ENCODE peak calls at places on chromosomes 4 and X, in four cellular contexts. Y is SK-N-SH, P is HepG2, E is sigmoid colon. D is an unnamed sample.

GRCh38 chr4:95268819-95269565 is 279.8 kb downstream of the UNC5C start:
- DNase-seq in E (no peak), P (no peak), Y (no peak), D (no peak)

GRCh38 chr4:95304898-95305297 is 243.9 kb downstream of the UNC5C start:
- DNase-seq in P (no peak), Y (no peak), E (no peak), D (no peak)

GRCh38 chr4:58749206-58749605 is 1639.0 kb upstream of the IGFBP7 start:
- DNase-seq in Y (no peak), P (peak; percentile 2), E (no peak), D (no peak)

GRCh38 chr4:10040049-10040892 is 19.0 kb upstream of the SLC2A9 start:
- DNase-seq in Y (no peak), P (no peak), E (no peak), D (no peak)

GRCh38 chr4:92387459-92388069 is 83.8 kb downstream of the GRID2 start:
- DNase-seq in E (no peak), P (peak; percentile 30), Y (peak; percentile 17), D (no peak)

GRCh38 chr4:103021120-103021519 is 1.6 kb upstream of the SLC9B1 start:
- DNase-seq in P (no peak), E (no peak), Y (no peak), D (no peak)

GRCh38 chrX:102085706-102086105 is 39.8 kb upstream of the TCEAL2 start:
- DNase-seq in E (no peak), Y (no peak), P (no peak), D (no peak)

GRCh38 chr4:150126201-150126879 is 48.1 kb downstream of the DCLK2 start:
- DNase-seq in Y (no peak), E (no peak), P (no peak), D (no peak)

GRCh38 chr4:4655011-4655410 is 113.2 kb upstream of the STX18 start:
- DNase-seq in Y (no peak), E (no peak), P (no peak), D (no peak)

GRCh38 chr4:148166132-148166531 is 276.1 kb downstream of the NR3C2 start:
- DNase-seq in Y (no peak), E (no peak), P (no peak), D (no peak)

GRCh38 chr4:84529169-84529751 is 30.2 kb upstream of the NKX6-1 start:
- DNase-seq in E (no peak), P (peak; percentile 16), Y (peak; percentile 11), D (no peak)

GRCh38 chr4:122764808-122765189 is 32.3 kb downstream of the BBS12 start:
- DNase-seq in P (no peak), Y (no peak), E (no peak), D (no peak)

GRCh38 chr4:81351653-81352455 is 119.9 kb downstream of the RASGEF1B start:
- DNase-seq in P (peak; percentile 42), E (peak; percentile 77), Y (peak; percentile 20), D (peak; percentile 80)

GRCh38 chrX:112868586-112868985 is 28.0 kb upstream of the AMOT start:
- DNase-seq in P (no peak), E (no peak), Y (no peak), D (no peak)

GRCh38 chr4:14110407-14110806 is 482.9 kb upstream of the BOD1L1 start:
- DNase-seq in P (no peak), Y (no peak), E (no peak), D (no peak)

GRCh38 chr4:24884925-24885324 is 27.9 kb downstream of the CCDC149 start:
- DNase-seq in E (no peak), Y (no peak), P (no peak), D (no peak)

GRCh38 chrX:119870626-119871131 is 854 bp downstream of the RNF113A start:
- DNase-seq in P (peak; percentile 11), Y (peak; percentile 26), E (peak; percentile 52), D (no peak)

GRCh38 chr4:51850294-51850693 is 7.3 kb downstream of the DCUN1D4 start:
- DNase-seq in E (no peak), P (no peak), Y (no peak), D (no peak)

GRCh38 chr4:121980643-121981042 is 28.8 kb upstream of the TRPC3 start:
- DNase-seq in P (no peak), E (no peak), Y (no peak), D (no peak)

GRCh38 chrX:22300130-22300529 is 27.4 kb downstream of the CBLL2 start:
- DNase-seq in E (peak; percentile 65), P (no peak), Y (peak; percentile 19), D (no peak)

DNA sequence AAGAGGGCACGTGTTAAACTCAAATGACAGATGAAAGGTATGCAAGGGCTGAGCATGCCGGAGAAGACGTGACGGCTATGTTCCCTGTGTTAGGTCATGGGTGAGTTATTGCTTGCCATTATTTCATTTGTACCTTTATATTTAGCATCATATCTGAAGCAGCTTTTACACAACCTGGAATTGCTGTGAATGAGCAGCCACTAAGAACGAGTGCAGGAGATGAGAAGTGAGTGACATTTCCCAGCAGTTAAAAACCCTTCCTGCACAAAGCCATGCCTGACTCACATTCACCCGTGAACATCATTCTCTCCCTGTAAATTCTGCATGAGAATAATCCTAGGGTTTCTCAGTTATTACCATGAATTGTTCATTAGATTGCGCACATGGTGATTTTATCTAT is 433.2 kb upstream of the ZFP42 start:
- DNase-seq in E (no peak), Y (no peak), P (no peak), D (no peak)
- TF ChIP-seq EP300 in E (no peak), Y (no peak), P (no peak), D (no peak)

GRCh38 chr4:73675623-73676022 is 55.4 kb upstream of the RASSF6 start:
- DNase-seq in E (no peak), Y (no peak), P (no peak), D (no peak)
- TF ChIP-seq EP300 in E (no peak), Y (no peak), P (no peak), D (no peak)

GRCh38 chr4:158590219-158590618 is 68.5 kb downstream of the RXFP1 start:
- DNase-seq in Y (no peak), P (no peak), E (no peak), D (no peak)

GRCh38 chr4:158588285-158588684 is 66.6 kb downstream of the RXFP1 start:
- DNase-seq in P (no peak), E (no peak), Y (no peak), D (no peak)

GRCh38 chr4:158586881-158587280 is 65.2 kb downstream of the RXFP1 start:
- DNase-seq in P (no peak), Y (no peak), E (no peak), D (no peak)

GRCh38 chr4:158588777-158589176 is 67.1 kb downstream of the RXFP1 start:
- DNase-seq in Y (no peak), P (no peak), E (no peak), D (no peak)
- TF ChIP-seq EP300 in Y (no peak), P (no peak), E (no peak), D (no peak)

GRCh38 chrX:39199429-39199828 is 398.2 kb downstream of the MID1IP1 start:
- DNase-seq in P (no peak), E (no peak), Y (no peak), D (no peak)

GRCh38 chrX:39201305-39201990 is 400.2 kb downstream of the MID1IP1 start:
- DNase-seq in P (no peak), Y (no peak), E (no peak), D (no peak)

GRCh38 chrX:39194673-39195072 is 393.4 kb downstream of the MID1IP1 start:
- DNase-seq in Y (no peak), E (no peak), P (no peak), D (no peak)

GRCh38 chrX:39195156-39195555 is 393.9 kb downstream of the MID1IP1 start:
- DNase-seq in Y (no peak), E (no peak), P (no peak), D (no peak)

DNA sequence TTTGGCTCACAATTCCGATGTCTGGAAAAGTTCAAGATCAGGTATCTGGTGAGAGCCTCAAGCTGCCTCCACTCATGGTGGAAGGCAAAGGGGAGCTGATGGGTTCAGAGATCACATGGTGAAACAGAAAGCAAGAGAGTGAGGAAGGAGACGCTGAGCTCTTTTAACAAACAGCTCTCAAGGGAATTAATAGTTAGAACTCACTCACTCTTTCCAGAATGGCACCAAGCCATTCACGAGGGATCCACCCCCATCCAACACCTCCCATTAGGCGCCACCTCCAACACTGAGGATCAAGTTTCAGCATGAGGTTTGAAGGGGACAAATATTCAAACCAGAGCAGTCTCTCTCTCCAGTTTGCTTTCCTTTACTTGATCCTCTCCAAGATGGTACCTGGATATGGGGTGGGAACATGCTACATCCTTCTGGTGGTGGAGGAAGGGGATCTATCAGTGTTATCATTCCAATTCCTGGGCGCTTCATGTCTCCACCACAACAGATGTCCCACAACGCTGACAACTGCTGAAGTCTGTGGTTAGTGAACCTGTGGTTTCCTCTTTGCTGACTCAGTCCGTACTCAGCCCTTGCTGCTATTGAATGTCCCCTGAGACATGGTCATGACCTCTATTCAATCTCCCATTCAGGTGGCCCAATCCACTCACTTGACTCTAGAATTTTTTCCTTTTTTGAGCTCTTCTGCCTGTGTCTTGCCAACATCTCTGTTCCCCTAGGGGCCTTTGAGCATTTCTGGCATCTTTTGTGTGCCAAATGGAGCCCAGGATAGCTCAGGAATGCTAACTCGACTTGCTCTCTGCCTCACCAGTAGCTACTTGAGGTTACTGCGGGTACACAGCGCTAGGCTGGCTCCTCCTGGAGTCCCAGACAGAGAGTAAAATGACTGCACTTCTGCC is 395.2 kb downstream of the MID1IP1 start:
- DNase-seq in Y (no peak), E (no peak), P (no peak), D (peak; percentile 13)
- TF ChIP-seq EP300 in Y (no peak), E (no peak), P (no peak), D (no peak)